ENCODE peak calls at places on chromosome 19, in nine cellular contexts. J, O, W, E, L, P, K, I and C are unnamed samples.

GRCh38 chr19:5154129-5154798 is 185.4 kb downstream of the KDM4B start:
- DNase-seq in I (no peak), J (peak), K (peak), W (no peak), P (no peak), E (no peak), L (peak), O (peak), C (no peak)

GRCh38 chr19:38370299-38370698 is 4.1 kb upstream of the PSMD8 start:
- DNase-seq in O (no peak), E (no peak), L (no peak), K (no peak), W (no peak), I (no peak), P (no peak), J (no peak), C (no peak)

GRCh38 chr19:47247308-47247990 is 8.9 kb upstream of the CCDC9 start:
- DNase-seq in W (peak), K (peak), I (peak), L (peak), P (no peak), J (peak), E (peak), O (peak), C (peak)

GRCh38 chr19:6660930-6661329 is 9.0 kb downstream of the TNFSF14 start:
- DNase-seq in K (no peak), E (no peak), J (peak), W (no peak), P (no peak), I (no peak), L (no peak), O (peak), C (no peak)

GRCh38 chr19:11335449-11336146 is 3.9 kb downstream of the RAB3D start:
- DNase-seq in I (no peak), L (no peak), O (no peak), E (no peak), K (no peak), J (no peak), P (no peak), W (no peak), C (no peak)

GRCh38 chr19:17184381-17184841 is 30.7 kb upstream of the USE1 start:
- DNase-seq in L (no peak), J (no peak), P (no peak), W (no peak), E (no peak), O (no peak), I (no peak), K (no peak), C (no peak)

GRCh38 chr19:1064661-1065605 is 2.0 kb upstream of the ARHGAP45 start:
- DNase-seq in O (peak), P (no peak), J (peak), W (no peak), K (peak), L (peak), E (peak), I (peak), C (no peak)

GRCh38 chr19:36986601-36987000 is 70.5 kb downstream of the ZNF568 start:
- DNase-seq in K (no peak), O (no peak), I (no peak), E (no peak), W (no peak), J (no peak), L (no peak), P (no peak), C (no peak)

GRCh38 chr19:15629003-15629880 is 11.5 kb upstream of the CYP4F3 start:
- DNase-seq in I (peak), K (no peak), E (peak), W (peak), P (peak), J (peak), O (peak), L (peak), C (peak)

GRCh38 chr19:45473366-45474190 is 5.8 kb downstream of the FOSB start:
- DNase-seq in E (no peak), P (no peak), W (no peak), L (no peak), K (no peak), O (no peak), I (no peak), J (no peak), C (no peak)

GRCh38 chr19:54391589-54392061 is 23.6 kb upstream of the TTYH1 start:
- DNase-seq in W (no peak), J (no peak), P (no peak), I (no peak), E (no peak), K (no peak), O (no peak), L (peak), C (no peak)

GRCh38 chr19:45322311-45322710 is 364 bp downstream of the CKM start:
- DNase-seq in J (no peak), I (no peak), W (no peak), P (no peak), K (no peak), L (no peak), O (no peak), E (no peak), C (no peak)

GRCh38 chr19:46621191-46622117 is 3.4 kb downstream of the PTGIR start:
- DNase-seq in K (no peak), W (no peak), E (no peak), O (no peak), L (no peak), I (no peak), J (peak), P (no peak), C (no peak)

GRCh38 chr19:46201413-46202310 is 27.9 kb upstream of the IGFL1 start:
- DNase-seq in O (no peak), P (no peak), J (no peak), E (no peak), W (no peak), I (no peak), K (no peak), L (no peak), C (no peak)

GRCh38 chr19:10808937-10809655 is 26.9 kb downstream of the TMED1 start:
- DNase-seq in P (peak), J (no peak), K (no peak), O (no peak), E (peak), L (peak), I (no peak), W (no peak), C (no peak)

GRCh38 chr19:15200575-15201364 is at the start of gene NOTCH3:
- DNase-seq in I (no peak), P (no peak), J (no peak), W (peak), L (no peak), E (no peak), O (no peak), K (peak), C (no peak)

GRCh38 chr19:2969104-2969504 is 8.3 kb upstream of the TLE6 start:
- DNase-seq in I (no peak), W (peak), O (peak), E (no peak), P (no peak), K (no peak), L (peak), J (peak), C (no peak)

GRCh38 chr19:816500-816857 is 5.3 kb downstream of the PLPPR3 start:
- DNase-seq in I (no peak), K (no peak), L (no peak), P (no peak), J (no peak), W (no peak), E (no peak), O (no peak), C (no peak)

GRCh38 chr19:43774103-43774939 is 6.5 kb downstream of the KCNN4 start:
- DNase-seq in K (peak), O (peak), P (no peak), J (peak), E (peak), I (peak), W (peak), L (no peak), C (no peak)